ENCODE peak calls at places on chromosomes 6 and 20, in six cellular contexts. Y is GM10248, U is upper lobe of right lung, V is Panc1, L is A673, D is fibroblast of mammary gland. W is an unnamed sample.

GRCh38 chr20:34088305-34088870 is 23.7 kb downstream of the EIF2S2 start:
- DNase-seq in Y (no peak), U (no peak), V (no peak), L (no peak), D (no peak), W (no peak)

GRCh38 chr6:132817554-132818403 is 3.4 kb downstream of the RPS12 start:
- DNase-seq in Y (no peak), U (no peak), V (no peak), L (no peak), D (no peak), W (no peak)

GRCh38 chr20:36573798-36574277 is 441 bp downstream of the TGIF2 start:
- DNase-seq in Y (peak), U (peak), V (no peak), L (peak), D (no peak), W (no peak)

GRCh38 chr6:20542927-20543602 is 8.8 kb downstream of the CDKAL1 start:
- DNase-seq in Y (peak), U (no peak), V (peak), L (no peak), D (peak), W (peak)

GRCh38 chr6:30171677-30172471 is 8.5 kb downstream of the TRIM15 start:
- DNase-seq in Y (no peak), U (peak), V (no peak), L (no peak), D (peak), W (no peak)

GRCh38 chr6:10194816-10195639 is 219.8 kb downstream of the TFAP2A start:
- DNase-seq in Y (no peak), U (no peak), V (no peak), L (peak), D (no peak), W (peak)

GRCh38 chr20:20207872-20208271 is 155.5 kb downstream of the CFAP61 start:
- DNase-seq in Y (no peak), U (no peak), V (no peak), L (no peak), D (no peak), W (no peak)

GRCh38 chr6:168956884-168957730 is 296.5 kb downstream of the THBS2 start:
- DNase-seq in Y (peak), U (no peak), V (peak), L (peak), D (peak), W (peak)

GRCh38 chr6:144920391-144920983 is 635.4 kb downstream of the UTRN start:
- DNase-seq in Y (no peak), U (no peak), V (no peak), L (no peak), D (no peak), W (no peak)

GRCh38 chr20:32966881-32967781 is 37.1 kb downstream of the SUN5 start:
- DNase-seq in Y (peak), U (peak), V (no peak), L (no peak), D (no peak), W (no peak)

GRCh38 chr6:71726121-71726520 is 160.2 kb upstream of the RIMS1 start:
- DNase-seq in Y (no peak), U (no peak), V (no peak), L (no peak), D (no peak), W (no peak)

GRCh38 chr20:43915209-43916072 is 789 bp downstream of the TOX2 start:
- DNase-seq in Y (peak), U (no peak), V (no peak), L (no peak), D (peak), W (no peak)

GRCh38 chr6:14743465-14744211 is 502.2 kb upstream of the JARID2 start:
- DNase-seq in Y (no peak), U (no peak), V (peak), L (peak), D (peak), W (peak)

DNA sequence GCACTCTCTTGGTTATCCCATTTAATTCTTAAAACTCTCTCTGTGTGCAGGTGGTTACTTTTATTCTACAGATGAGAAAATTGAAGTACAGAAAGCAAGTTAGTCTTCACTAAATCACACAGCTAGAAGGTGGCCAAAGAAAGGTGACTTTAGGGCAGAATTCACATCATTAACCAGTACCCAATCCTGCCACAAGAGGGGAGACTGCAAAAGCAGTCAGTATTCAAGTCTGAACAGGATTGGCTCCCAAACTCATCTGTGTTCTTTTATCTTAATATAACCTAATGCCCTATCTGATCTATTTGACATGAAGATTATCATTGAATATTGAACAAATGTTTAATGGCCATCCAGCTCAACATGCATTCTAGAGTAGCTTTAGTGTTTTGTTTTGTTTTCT is 225.3 kb upstream of the FAM83B start:
- DNase-seq in Y (no peak), U (no peak), V (peak), L (peak), D (no peak), W (no peak)
- TF ChIP-seq CTCF in Y (no peak), U (no peak), V (peak), L (peak), D (no peak), W (no peak)

GRCh38 chr6:151440498-151440897 is 11.4 kb downstream of the RMND1 start:
- DNase-seq in Y (peak), U (no peak), V (no peak), L (no peak), D (no peak), W (no peak)

GRCh38 chr6:151442359-151442758 is 9.6 kb downstream of the RMND1 start:
- DNase-seq in Y (no peak), U (no peak), V (no peak), L (no peak), D (no peak), W (no peak)

GRCh38 chr6:151441390-151442166 is 10.3 kb downstream of the RMND1 start:
- DNase-seq in Y (no peak), U (no peak), V (no peak), L (no peak), D (no peak), W (no peak)

GRCh38 chr6:151443449-151443848 is 8.5 kb downstream of the RMND1 start:
- DNase-seq in Y (no peak), U (no peak), V (no peak), L (no peak), D (no peak), W (no peak)

GRCh38 chr6:151440930-151441329 is 11.0 kb downstream of the RMND1 start:
- DNase-seq in Y (peak), U (no peak), V (no peak), L (no peak), D (peak), W (no peak)
- TF ChIP-seq CTCF in Y (peak), U (peak), V (no peak), L (peak), D (peak), W (peak)

GRCh38 chr6:3061501-3061941 is 6.8 kb upstream of the RIPK1 start:
- DNase-seq in Y (no peak), U (no peak), V (no peak), L (peak), D (peak), W (peak)
- TF ChIP-seq CTCF in Y (no peak), U (no peak), V (no peak), L (no peak), D (peak), W (peak)

GRCh38 chr6:52104979-52105378 is 17.6 kb upstream of the PKHD1 start:
- DNase-seq in Y (no peak), U (no peak), V (no peak), L (no peak), D (peak), W (no peak)
- TF ChIP-seq CTCF in Y (no peak), U (no peak), V (no peak), L (peak), D (no peak), W (no peak)

DNA sequence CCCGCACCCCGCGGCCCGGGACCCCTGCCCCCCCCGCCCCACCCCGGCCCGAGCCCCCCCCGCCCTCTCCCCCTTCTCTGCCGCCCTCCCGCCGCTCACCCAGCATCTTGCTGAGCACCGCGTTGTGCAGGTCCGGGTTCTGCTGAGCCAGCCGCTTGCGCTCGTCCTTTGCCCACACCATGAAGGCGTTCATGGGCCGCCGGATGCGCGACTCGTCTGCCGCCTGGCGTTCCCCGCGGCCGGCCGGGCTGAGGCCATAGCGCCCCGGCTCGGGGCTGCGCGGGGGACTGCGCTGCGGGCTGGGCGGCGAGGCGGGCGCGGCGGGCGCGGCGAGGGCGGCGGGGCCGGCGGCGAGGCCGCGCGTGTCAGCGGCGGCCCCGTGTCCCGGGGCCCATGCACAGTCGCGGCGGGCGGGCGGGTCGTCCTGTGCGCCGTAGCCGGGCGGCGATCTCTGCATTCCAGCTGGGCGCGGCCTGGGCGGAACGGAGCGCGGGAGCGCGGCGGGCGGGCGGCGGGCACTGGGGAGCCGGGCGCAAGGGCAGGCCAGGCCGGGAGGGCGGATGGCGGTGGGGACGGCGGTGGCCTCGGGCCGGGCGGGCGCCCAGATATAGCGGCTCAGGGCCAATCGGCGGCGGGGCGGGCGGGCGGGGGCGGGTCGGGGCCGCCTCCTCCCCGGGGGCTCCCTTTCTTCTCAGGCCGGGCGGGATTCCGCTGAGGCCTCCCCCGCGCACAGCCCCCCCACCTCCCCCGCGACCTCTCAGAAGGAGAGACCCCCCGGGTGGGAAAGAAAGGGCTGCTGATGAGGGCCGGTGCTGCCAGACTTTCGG is at the start of gene SOX18:
- DNase-seq in Y (no peak), U (no peak), V (no peak), L (peak), D (peak), W (no peak)
- TF ChIP-seq CTCF in Y (peak), U (no peak), V (no peak), L (no peak), D (no peak), W (no peak)

GRCh38 chr6:73538116-73538779 is 17.4 kb upstream of the EEF1A1 start:
- DNase-seq in Y (no peak), U (no peak), V (no peak), L (no peak), D (no peak), W (no peak)
- TF ChIP-seq CTCF in Y (no peak), U (no peak), V (no peak), L (no peak), D (no peak), W (no peak)

GRCh38 chr6:5213851-5214507 is 46.8 kb downstream of the LYRM4 start:
- DNase-seq in Y (no peak), U (no peak), V (no peak), L (no peak), D (peak), W (no peak)
- TF ChIP-seq CTCF in Y (no peak), U (no peak), V (no peak), L (peak), D (peak), W (no peak)

DNA sequence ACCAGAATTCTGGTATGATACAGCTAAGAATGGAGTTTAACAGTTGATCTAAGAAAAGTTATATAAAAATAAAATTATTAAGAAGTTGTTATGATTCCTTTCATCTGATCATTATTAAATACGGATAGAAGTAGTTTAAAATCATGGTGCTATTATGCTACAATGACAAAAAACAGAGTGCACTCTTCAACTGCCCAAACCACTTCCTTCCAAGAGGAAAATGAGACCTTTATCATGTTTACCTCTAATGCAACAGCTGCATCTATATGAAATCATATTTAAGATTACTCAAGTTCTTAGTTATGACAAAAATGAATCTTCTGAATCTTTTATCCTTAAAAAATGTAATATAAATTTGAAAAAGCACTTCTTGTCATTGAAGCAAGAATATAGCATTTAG is 31.2 kb downstream of the HACE1 start:
- DNase-seq in Y (no peak), U (no peak), V (no peak), L (no peak), D (no peak), W (no peak)
- TF ChIP-seq CTCF in Y (no peak), U (no peak), V (no peak), L (no peak), D (no peak), W (no peak)

W was measured in MCF 10A.